ENCODE peak calls at places on chromosomes 5 and 9, in four cellular contexts. C is PC-9; O is activated effector memory CD4-positive, alpha-beta T cell treated with Interleukin-2 at 50 U/mL for 16 hours; A is adipocyte. J is an unnamed sample.

GRCh38 chr5:168976311-168976893 is 324.5 kb downstream of the SLIT3 start:
- DNase-seq in C (no peak), O (no peak), A (peak; percentile 68), J (no peak)

GRCh38 chr9:137816531-137817235 is 60.9 kb upstream of the CACNA1B start:
- DNase-seq in C (no peak), O (no peak), A (no peak), J (no peak)

GRCh38 chr9:22528485-22528884 is 81.9 kb downstream of the DMRTA1 start:
- DNase-seq in C (no peak), O (no peak), A (peak; percentile 74), J (peak; percentile 7)

GRCh38 chr5:77620404-77620803 is 18.1 kb downstream of the OTP start:
- DNase-seq in C (peak; percentile 77), O (no peak), A (no peak), J (no peak)

GRCh38 chr9:74025402-74025894 is 471.7 kb upstream of the RORB start:
- DNase-seq in C (no peak), O (no peak), A (peak; percentile 62), J (peak; percentile 95)

GRCh38 chr5:67020231-67020630 is 176.4 kb downstream of the CD180 start:
- DNase-seq in C (no peak), O (no peak), A (no peak), J (no peak)

GRCh38 chr9:22446950-22447606 is 454 bp downstream of the DMRTA1 start:
- DNase-seq in C (peak; percentile 60), O (no peak), A (peak; percentile 62), J (peak; percentile 47)

GRCh38 chr5:167723254-167723871 is 568.1 kb upstream of the WWC1 start:
- DNase-seq in C (peak; percentile 66), O (peak; percentile 18), A (peak; percentile 88), J (peak; percentile 88)

GRCh38 chr9:128242124-128242523 is 33.7 kb downstream of the GOLGA2 start:
- DNase-seq in C (no peak), O (no peak), A (no peak), J (no peak)

GRCh38 chr9:68685770-68686169 is 19.3 kb upstream of the PIP5K1B start:
- DNase-seq in C (no peak), O (no peak), A (no peak), J (no peak)

GRCh38 chr5:11191673-11192072 is 430.6 kb upstream of the DAP start:
- DNase-seq in C (no peak), O (no peak), A (no peak), J (no peak)

GRCh38 chr9:131697908-131698714 is 41.8 kb downstream of the RAPGEF1 start:
- DNase-seq in C (no peak), O (no peak), A (no peak), J (no peak)

GRCh38 chr5:173233347-173234128 is 1.5 kb downstream of the NKX2-5 start:
- DNase-seq in C (no peak), O (no peak), A (no peak), J (no peak)

GRCh38 chr5:14675309-14675708 is 10.8 kb downstream of the OTULIN start:
- DNase-seq in C (no peak), O (no peak), A (no peak), J (peak; percentile 54)

GRCh38 chr9:134571946-134572914 is 69.4 kb upstream of the COL5A1 start:
- DNase-seq in C (no peak), O (no peak), A (no peak), J (no peak)

GRCh38 chr5:60652206-60652605 is 47.8 kb downstream of the DEPDC1B start:
- DNase-seq in C (peak; percentile 69), O (no peak), A (peak; percentile 78), J (peak; percentile 81)

GRCh38 chr5:56641635-56642255 is 173.6 kb upstream of the MAP3K1 start:
- DNase-seq in C (no peak), O (no peak), A (no peak), J (no peak)

GRCh38 chr5:174736777-174737176 is 12.4 kb downstream of the MSX2 start:
- DNase-seq in C (no peak), O (no peak), A (no peak), J (no peak)

GRCh38 chr5:14201325-14202061 is 58.4 kb downstream of the TRIO start:
- DNase-seq in C (no peak), O (no peak), A (no peak), J (peak; percentile 83)

GRCh38 chr5:180495991-180496741 is 2.0 kb downstream of the CNOT6 start:
- DNase-seq in C (no peak), O (no peak), A (no peak), J (no peak)

GRCh38 chr5:40678021-40678939 is 1.4 kb upstream of the PTGER4 start:
- DNase-seq in C (peak; percentile 48), O (no peak), A (no peak), J (no peak)

GRCh38 chr9:69857131-69857530 is 36.5 kb downstream of the CFAP95 start:
- DNase-seq in C (no peak), O (no peak), A (peak; percentile 56), J (peak; percentile 25)

GRCh38 chr5:159097461-159098284 is 2.0 kb downstream of the EBF1 start:
- DNase-seq in C (no peak), O (no peak), A (peak; percentile 68), J (peak; percentile 71)

GRCh38 chr5:81097733-81098132 is 135.4 kb upstream of the CKMT2 start:
- DNase-seq in C (no peak), O (no peak), A (peak; percentile 25), J (peak; percentile 51)

GRCh38 chr5:14491505-14491904 is 90.1 kb upstream of the OTULINL start:
- DNase-seq in C (peak; percentile 60), O (no peak), A (peak; percentile 47), J (peak; percentile 93)

GRCh38 chr5:141392429-141393198 is at the start of gene PCDHGA8:
- DNase-seq in C (no peak), O (no peak), A (no peak), J (peak; percentile 8)

GRCh38 chr5:140344683-140345423 is 1.6 kb downstream of the HBEGF start:
- DNase-seq in C (peak; percentile 78), O (no peak), A (no peak), J (no peak)

GRCh38 chr9:37915911-37916470 is 12.1 kb upstream of the SLC25A51 start:
- DNase-seq in C (no peak), O (no peak), A (no peak), J (no peak)

GRCh38 chr5:132465095-132465707 is 25.4 kb downstream of the IRF1 start:
- DNase-seq in C (no peak), O (no peak), A (no peak), J (no peak)

J was measured in choroid plexus epithelial cell.